ENCODE peak calls at places on chromosomes 2 and 18, in nine cellular contexts. One of them, this sample, is unnamed.

GRCh38 chr2:73285162-73285739 is 973 bp upstream of the FBXO41 start:
- DNase-seq in A549: no peak
- DNase-seq in RPMI8226: peak
- DNase-seq in fibroblast of gingiva: no peak
- DNase-seq in GM13977: peak
- DNase-seq in H7: no peak
- DNase-seq in fibroblast of lung: no peak
- DNase-seq in activated T-cell treated with anti-CD3 and anti-CD28 coated beads, Interleukin-2, amount 50 U/mL, for 72 hours: peak
- DNase-seq in substantia nigra: no peak
- DNase-seq in this sample: no peak

GRCh38 chr2:145985517-145985916 is 1465.6 kb upstream of the ZEB2 start:
- DNase-seq in A549: no peak
- DNase-seq in RPMI8226: no peak
- DNase-seq in fibroblast of gingiva: no peak
- DNase-seq in GM13977: no peak
- DNase-seq in H7: no peak
- DNase-seq in fibroblast of lung: no peak
- DNase-seq in activated T-cell treated with anti-CD3 and anti-CD28 coated beads, Interleukin-2, amount 50 U/mL, for 72 hours: no peak
- DNase-seq in substantia nigra: no peak
- DNase-seq in this sample: no peak

GRCh38 chr2:10267551-10268465 is 34.9 kb upstream of the HPCAL1 start:
- DNase-seq in A549: no peak
- DNase-seq in RPMI8226: no peak
- DNase-seq in fibroblast of gingiva: no peak
- DNase-seq in GM13977: no peak
- DNase-seq in H7: peak
- DNase-seq in fibroblast of lung: no peak
- DNase-seq in activated T-cell treated with anti-CD3 and anti-CD28 coated beads, Interleukin-2, amount 50 U/mL, for 72 hours: no peak
- DNase-seq in substantia nigra: no peak
- DNase-seq in this sample: no peak

GRCh38 chr18:51074605-51075004 is 44.6 kb downstream of the SMAD4 start:
- DNase-seq in A549: no peak
- DNase-seq in RPMI8226: peak
- DNase-seq in fibroblast of gingiva: no peak
- DNase-seq in GM13977: no peak
- DNase-seq in H7: no peak
- DNase-seq in fibroblast of lung: no peak
- DNase-seq in activated T-cell treated with anti-CD3 and anti-CD28 coated beads, Interleukin-2, amount 50 U/mL, for 72 hours: no peak
- DNase-seq in substantia nigra: no peak
- DNase-seq in this sample: no peak

GRCh38 chr18:42087195-42087594 is 132.2 kb downstream of the PIK3C3 start:
- DNase-seq in A549: no peak
- DNase-seq in RPMI8226: no peak
- DNase-seq in fibroblast of gingiva: no peak
- DNase-seq in GM13977: no peak
- DNase-seq in H7: no peak
- DNase-seq in fibroblast of lung: no peak
- DNase-seq in activated T-cell treated with anti-CD3 and anti-CD28 coated beads, Interleukin-2, amount 50 U/mL, for 72 hours: no peak
- DNase-seq in substantia nigra: no peak
- DNase-seq in this sample: no peak

GRCh38 chr2:51165534-51166260 is 133.8 kb upstream of the NRXN1 start:
- DNase-seq in A549: no peak
- DNase-seq in RPMI8226: no peak
- DNase-seq in fibroblast of gingiva: no peak
- DNase-seq in GM13977: no peak
- DNase-seq in H7: no peak
- DNase-seq in fibroblast of lung: no peak
- DNase-seq in activated T-cell treated with anti-CD3 and anti-CD28 coated beads, Interleukin-2, amount 50 U/mL, for 72 hours: no peak
- DNase-seq in substantia nigra: no peak
- DNase-seq in this sample: no peak

GRCh38 chr2:55063226-55063625 is 13.0 kb upstream of the RTN4 start:
- DNase-seq in A549: no peak
- DNase-seq in RPMI8226: peak
- DNase-seq in fibroblast of gingiva: no peak
- DNase-seq in GM13977: no peak
- DNase-seq in H7: no peak
- DNase-seq in fibroblast of lung: no peak
- DNase-seq in activated T-cell treated with anti-CD3 and anti-CD28 coated beads, Interleukin-2, amount 50 U/mL, for 72 hours: no peak
- DNase-seq in substantia nigra: no peak
- DNase-seq in this sample: no peak

GRCh38 chr18:12520442-12520992 is 112.8 kb downstream of the PRELID3A start:
- DNase-seq in A549: no peak
- DNase-seq in RPMI8226: no peak
- DNase-seq in fibroblast of gingiva: no peak
- DNase-seq in GM13977: peak
- DNase-seq in H7: no peak
- DNase-seq in fibroblast of lung: peak
- DNase-seq in activated T-cell treated with anti-CD3 and anti-CD28 coated beads, Interleukin-2, amount 50 U/mL, for 72 hours: no peak
- DNase-seq in substantia nigra: no peak
- DNase-seq in this sample: no peak

GRCh38 chr2:206471524-206472062 is 28.3 kb downstream of the ADAM23 start:
- DNase-seq in A549: no peak
- DNase-seq in RPMI8226: no peak
- DNase-seq in fibroblast of gingiva: no peak
- DNase-seq in GM13977: no peak
- DNase-seq in H7: no peak
- DNase-seq in fibroblast of lung: no peak
- DNase-seq in activated T-cell treated with anti-CD3 and anti-CD28 coated beads, Interleukin-2, amount 50 U/mL, for 72 hours: no peak
- DNase-seq in substantia nigra: no peak
- DNase-seq in this sample: no peak

GRCh38 chr2:181628590-181629585 is 28.0 kb downstream of the CERKL start:
- DNase-seq in A549: no peak
- DNase-seq in RPMI8226: no peak
- DNase-seq in fibroblast of gingiva: no peak
- DNase-seq in GM13977: no peak
- DNase-seq in H7: no peak
- DNase-seq in fibroblast of lung: no peak
- DNase-seq in activated T-cell treated with anti-CD3 and anti-CD28 coated beads, Interleukin-2, amount 50 U/mL, for 72 hours: no peak
- DNase-seq in substantia nigra: no peak
- DNase-seq in this sample: no peak

GRCh38 chr2:226478121-226478809 is 321.4 kb downstream of the IRS1 start:
- DNase-seq in A549: peak
- DNase-seq in RPMI8226: no peak
- DNase-seq in fibroblast of gingiva: peak
- DNase-seq in GM13977: no peak
- DNase-seq in H7: no peak
- DNase-seq in fibroblast of lung: peak
- DNase-seq in activated T-cell treated with anti-CD3 and anti-CD28 coated beads, Interleukin-2, amount 50 U/mL, for 72 hours: no peak
- DNase-seq in substantia nigra: no peak
- DNase-seq in this sample: no peak

GRCh38 chr2:200966770-200967169 is 3.3 kb upstream of the ORC2 start:
- DNase-seq in A549: peak
- DNase-seq in RPMI8226: no peak
- DNase-seq in fibroblast of gingiva: peak
- DNase-seq in GM13977: peak
- DNase-seq in H7: no peak
- DNase-seq in fibroblast of lung: peak
- DNase-seq in activated T-cell treated with anti-CD3 and anti-CD28 coated beads, Interleukin-2, amount 50 U/mL, for 72 hours: no peak
- DNase-seq in substantia nigra: no peak
- DNase-seq in this sample: no peak

GRCh38 chr2:114400890-114401289 is 41.6 kb upstream of the DPP10 start:
- DNase-seq in A549: no peak
- DNase-seq in RPMI8226: no peak
- DNase-seq in fibroblast of gingiva: no peak
- DNase-seq in GM13977: no peak
- DNase-seq in H7: no peak
- DNase-seq in fibroblast of lung: no peak
- DNase-seq in activated T-cell treated with anti-CD3 and anti-CD28 coated beads, Interleukin-2, amount 50 U/mL, for 72 hours: no peak
- DNase-seq in substantia nigra: no peak
- DNase-seq in this sample: no peak

GRCh38 chr2:49403722-49404507 is 249.6 kb upstream of the FSHR start:
- DNase-seq in A549: no peak
- DNase-seq in RPMI8226: no peak
- DNase-seq in fibroblast of gingiva: no peak
- DNase-seq in GM13977: no peak
- DNase-seq in H7: no peak
- DNase-seq in fibroblast of lung: no peak
- DNase-seq in activated T-cell treated with anti-CD3 and anti-CD28 coated beads, Interleukin-2, amount 50 U/mL, for 72 hours: no peak
- DNase-seq in substantia nigra: no peak
- DNase-seq in this sample: no peak

GRCh38 chr2:217113496-217113895 is 253.6 kb upstream of the TNP1 start:
- DNase-seq in A549: no peak
- DNase-seq in RPMI8226: no peak
- DNase-seq in fibroblast of gingiva: no peak
- DNase-seq in GM13977: no peak
- DNase-seq in H7: no peak
- DNase-seq in fibroblast of lung: no peak
- DNase-seq in activated T-cell treated with anti-CD3 and anti-CD28 coated beads, Interleukin-2, amount 50 U/mL, for 72 hours: no peak
- DNase-seq in substantia nigra: no peak
- DNase-seq in this sample: no peak

GRCh38 chr2:210477496-210477895 is 937 bp upstream of the LANCL1 start:
- DNase-seq in A549: peak
- DNase-seq in RPMI8226: no peak
- DNase-seq in fibroblast of gingiva: peak
- DNase-seq in GM13977: no peak
- DNase-seq in H7: peak
- DNase-seq in fibroblast of lung: peak
- DNase-seq in activated T-cell treated with anti-CD3 and anti-CD28 coated beads, Interleukin-2, amount 50 U/mL, for 72 hours: peak
- DNase-seq in substantia nigra: no peak
- DNase-seq in this sample: no peak

GRCh38 chr2:99488587-99488998 is 1.2 kb downstream of the REV1 start:
- DNase-seq in A549: peak
- DNase-seq in RPMI8226: peak
- DNase-seq in fibroblast of gingiva: peak
- DNase-seq in GM13977: peak
- DNase-seq in H7: peak
- DNase-seq in fibroblast of lung: peak
- DNase-seq in activated T-cell treated with anti-CD3 and anti-CD28 coated beads, Interleukin-2, amount 50 U/mL, for 72 hours: no peak
- DNase-seq in substantia nigra: no peak
- DNase-seq in this sample: no peak

GRCh38 chr2:199455533-199456382 is 2.0 kb downstream of the SATB2 start:
- DNase-seq in A549: peak
- DNase-seq in RPMI8226: no peak
- DNase-seq in fibroblast of gingiva: peak
- DNase-seq in GM13977: peak
- DNase-seq in H7: peak
- DNase-seq in fibroblast of lung: peak
- DNase-seq in activated T-cell treated with anti-CD3 and anti-CD28 coated beads, Interleukin-2, amount 50 U/mL, for 72 hours: peak
- DNase-seq in substantia nigra: no peak
- DNase-seq in this sample: no peak

GRCh38 chr18:5630057-5630765 is 86.4 kb upstream of the EPB41L3 start:
- DNase-seq in A549: peak
- DNase-seq in RPMI8226: peak
- DNase-seq in fibroblast of gingiva: no peak
- DNase-seq in GM13977: peak
- DNase-seq in H7: peak
- DNase-seq in fibroblast of lung: no peak
- DNase-seq in activated T-cell treated with anti-CD3 and anti-CD28 coated beads, Interleukin-2, amount 50 U/mL, for 72 hours: peak
- DNase-seq in substantia nigra: no peak
- DNase-seq in this sample: peak

GRCh38 chr18:335741-336140 is 67.9 kb upstream of the THOC1 start:
- DNase-seq in A549: no peak
- DNase-seq in RPMI8226: no peak
- DNase-seq in fibroblast of gingiva: no peak
- DNase-seq in GM13977: no peak
- DNase-seq in H7: no peak
- DNase-seq in fibroblast of lung: no peak
- DNase-seq in activated T-cell treated with anti-CD3 and anti-CD28 coated beads, Interleukin-2, amount 50 U/mL, for 72 hours: no peak
- DNase-seq in substantia nigra: no peak
- DNase-seq in this sample: no peak

GRCh38 chr2:197675711-197676188 is 363 bp upstream of the RFTN2 start:
- DNase-seq in A549: no peak
- DNase-seq in RPMI8226: no peak
- DNase-seq in fibroblast of gingiva: peak
- DNase-seq in GM13977: no peak
- DNase-seq in H7: peak
- DNase-seq in fibroblast of lung: peak
- DNase-seq in activated T-cell treated with anti-CD3 and anti-CD28 coated beads, Interleukin-2, amount 50 U/mL, for 72 hours: no peak
- DNase-seq in substantia nigra: peak
- DNase-seq in this sample: peak

GRCh38 chr2:71795486-71795885 is 342.1 kb downstream of the DYSF start:
- DNase-seq in A549: no peak
- DNase-seq in RPMI8226: no peak
- DNase-seq in fibroblast of gingiva: no peak
- DNase-seq in GM13977: no peak
- DNase-seq in H7: no peak
- DNase-seq in fibroblast of lung: no peak
- DNase-seq in activated T-cell treated with anti-CD3 and anti-CD28 coated beads, Interleukin-2, amount 50 U/mL, for 72 hours: no peak
- DNase-seq in substantia nigra: no peak
- DNase-seq in this sample: no peak

GRCh38 chr18:9209230-9209629 is 72.6 kb downstream of the ANKRD12 start:
- DNase-seq in A549: no peak
- DNase-seq in RPMI8226: no peak
- DNase-seq in fibroblast of gingiva: peak
- DNase-seq in GM13977: no peak
- DNase-seq in H7: no peak
- DNase-seq in fibroblast of lung: peak
- DNase-seq in activated T-cell treated with anti-CD3 and anti-CD28 coated beads, Interleukin-2, amount 50 U/mL, for 72 hours: no peak
- DNase-seq in substantia nigra: no peak
- DNase-seq in this sample: no peak

GRCh38 chr2:150690870-150691269 is 203.4 kb upstream of the RND3 start:
- DNase-seq in A549: no peak
- DNase-seq in RPMI8226: no peak
- DNase-seq in fibroblast of gingiva: peak
- DNase-seq in GM13977: no peak
- DNase-seq in H7: no peak
- DNase-seq in fibroblast of lung: peak
- DNase-seq in activated T-cell treated with anti-CD3 and anti-CD28 coated beads, Interleukin-2, amount 50 U/mL, for 72 hours: no peak
- DNase-seq in substantia nigra: no peak
- DNase-seq in this sample: no peak

GRCh38 chr2:194166818-194167217 is 1490.2 kb upstream of the SLC39A10 start:
- DNase-seq in A549: peak
- DNase-seq in RPMI8226: peak
- DNase-seq in fibroblast of gingiva: no peak
- DNase-seq in GM13977: no peak
- DNase-seq in H7: no peak
- DNase-seq in fibroblast of lung: peak
- DNase-seq in activated T-cell treated with anti-CD3 and anti-CD28 coated beads, Interleukin-2, amount 50 U/mL, for 72 hours: no peak
- DNase-seq in substantia nigra: no peak
- DNase-seq in this sample: no peak

GRCh38 chr2:19554520-19554919 is 196.1 kb upstream of the OSR1 start:
- DNase-seq in A549: no peak
- DNase-seq in RPMI8226: peak
- DNase-seq in fibroblast of gingiva: no peak
- DNase-seq in GM13977: no peak
- DNase-seq in H7: no peak
- DNase-seq in fibroblast of lung: no peak
- DNase-seq in activated T-cell treated with anti-CD3 and anti-CD28 coated beads, Interleukin-2, amount 50 U/mL, for 72 hours: no peak
- DNase-seq in substantia nigra: no peak
- DNase-seq in this sample: no peak

GRCh38 chr18:74063023-74063422 is 84.6 kb downstream of the FBXO15 start:
- DNase-seq in A549: no peak
- DNase-seq in RPMI8226: peak
- DNase-seq in fibroblast of gingiva: no peak
- DNase-seq in GM13977: no peak
- DNase-seq in H7: no peak
- DNase-seq in fibroblast of lung: no peak
- DNase-seq in activated T-cell treated with anti-CD3 and anti-CD28 coated beads, Interleukin-2, amount 50 U/mL, for 72 hours: peak
- DNase-seq in substantia nigra: no peak
- DNase-seq in this sample: no peak

GRCh38 chr2:20050104-20050711 is 1.2 kb downstream of the LAPTM4A start:
- DNase-seq in A549: no peak
- DNase-seq in RPMI8226: peak
- DNase-seq in fibroblast of gingiva: peak
- DNase-seq in GM13977: peak
- DNase-seq in H7: no peak
- DNase-seq in fibroblast of lung: peak
- DNase-seq in activated T-cell treated with anti-CD3 and anti-CD28 coated beads, Interleukin-2, amount 50 U/mL, for 72 hours: peak
- DNase-seq in substantia nigra: no peak
- DNase-seq in this sample: no peak

GRCh38 chr18:28875059-28875458 is 698.1 kb upstream of the CDH2 start:
- DNase-seq in A549: no peak
- DNase-seq in RPMI8226: no peak
- DNase-seq in fibroblast of gingiva: peak
- DNase-seq in GM13977: no peak
- DNase-seq in H7: no peak
- DNase-seq in fibroblast of lung: no peak
- DNase-seq in activated T-cell treated with anti-CD3 and anti-CD28 coated beads, Interleukin-2, amount 50 U/mL, for 72 hours: no peak
- DNase-seq in substantia nigra: no peak
- DNase-seq in this sample: no peak

GRCh38 chr2:133266075-133266925 is 302.0 kb downstream of the NCKAP5 start:
- DNase-seq in A549: peak
- DNase-seq in RPMI8226: no peak
- DNase-seq in fibroblast of gingiva: peak
- DNase-seq in GM13977: peak
- DNase-seq in H7: peak
- DNase-seq in fibroblast of lung: peak
- DNase-seq in activated T-cell treated with anti-CD3 and anti-CD28 coated beads, Interleukin-2, amount 50 U/mL, for 72 hours: no peak
- DNase-seq in substantia nigra: no peak
- DNase-seq in this sample: peak

This sample was measured in neural crest cell.